ENCODE peak calls at places on chromosome 12, in seven cellular contexts. One of them, this sample, is unnamed.
A peak's percentile ranks its signal among the peaks of the same experiment; 100 is the strongest.

GRCh38 chr12:112381898-112382796 is at the start of gene HECTD4:
- DNase-seq in uterus: peak; percentile 90
- DNase-seq in suprapubic skin: peak; percentile 96
- DNase-seq in Peyer's patch: peak; percentile 98
- DNase-seq in body of pancreas: peak; percentile 99
- DNase-seq in GM12892: peak; percentile 92
- DNase-seq in HCT116: peak; percentile 42
- DNase-seq in this sample: peak; percentile 96

GRCh38 chr12:129901256-129901655 is 2.6 kb downstream of the TMEM132D start:
- DNase-seq in suprapubic skin: no peak
- DNase-seq in GM12892: no peak
- DNase-seq in Peyer's patch: no peak
- DNase-seq in HCT116: no peak
- DNase-seq in body of pancreas: no peak
- DNase-seq in uterus: no peak
- DNase-seq in this sample: no peak

GRCh38 chr12:98618952-98619351 is 25.5 kb downstream of the SLC25A3 start:
- DNase-seq in body of pancreas: no peak
- DNase-seq in Peyer's patch: no peak
- DNase-seq in HCT116: no peak
- DNase-seq in suprapubic skin: no peak
- DNase-seq in uterus: no peak
- DNase-seq in GM12892: no peak
- DNase-seq in this sample: no peak

GRCh38 chr12:4276524-4277204 is 3.1 kb downstream of the CCND2 start:
- DNase-seq in body of pancreas: peak; percentile 91
- DNase-seq in suprapubic skin: peak; percentile 91
- DNase-seq in GM12892: peak; percentile 64
- DNase-seq in Peyer's patch: peak; percentile 84
- DNase-seq in HCT116: peak; percentile 67
- DNase-seq in uterus: peak; percentile 89
- DNase-seq in this sample: peak; percentile 84

GRCh38 chr12:76694369-76694768 is 69.5 kb upstream of the ZDHHC17 start:
- DNase-seq in HCT116: no peak
- DNase-seq in uterus: no peak
- DNase-seq in Peyer's patch: no peak
- DNase-seq in body of pancreas: peak; percentile 43
- DNase-seq in suprapubic skin: no peak
- DNase-seq in GM12892: no peak
- DNase-seq in this sample: no peak

GRCh38 chr12:114238808-114239207 is 167.1 kb downstream of the TBX5 start:
- DNase-seq in HCT116: no peak
- DNase-seq in body of pancreas: no peak
- DNase-seq in GM12892: no peak
- DNase-seq in Peyer's patch: no peak
- DNase-seq in suprapubic skin: no peak
- DNase-seq in uterus: peak; percentile 24
- DNase-seq in this sample: peak; percentile 54

GRCh38 chr12:106284294-106285105 is 18.0 kb upstream of the TCP11L2 start:
- DNase-seq in HCT116: no peak
- DNase-seq in uterus: no peak
- DNase-seq in body of pancreas: no peak
- DNase-seq in GM12892: no peak
- DNase-seq in Peyer's patch: no peak
- DNase-seq in suprapubic skin: no peak
- DNase-seq in this sample: no peak

GRCh38 chr12:41189395-41190251 is 1.5 kb downstream of the PDZRN4 start:
- DNase-seq in uterus: no peak
- DNase-seq in Peyer's patch: peak; percentile 32
- DNase-seq in suprapubic skin: no peak
- DNase-seq in body of pancreas: no peak
- DNase-seq in HCT116: no peak
- DNase-seq in GM12892: no peak
- DNase-seq in this sample: no peak

GRCh38 chr12:85325452-85325851 is 45.4 kb downstream of the ALX1 start:
- DNase-seq in Peyer's patch: no peak
- DNase-seq in suprapubic skin: no peak
- DNase-seq in HCT116: no peak
- DNase-seq in body of pancreas: no peak
- DNase-seq in GM12892: no peak
- DNase-seq in uterus: no peak
- DNase-seq in this sample: no peak

GRCh38 chr12:91667698-91668097 is 477.9 kb downstream of the BTG1 start:
- DNase-seq in GM12892: no peak
- DNase-seq in suprapubic skin: no peak
- DNase-seq in uterus: no peak
- DNase-seq in HCT116: no peak
- DNase-seq in body of pancreas: no peak
- DNase-seq in Peyer's patch: no peak
- DNase-seq in this sample: no peak

GRCh38 chr12:58639323-58639934 is 280.9 kb downstream of the LRIG3 start:
- DNase-seq in HCT116: no peak
- DNase-seq in body of pancreas: no peak
- DNase-seq in suprapubic skin: no peak
- DNase-seq in GM12892: no peak
- DNase-seq in Peyer's patch: no peak
- DNase-seq in uterus: no peak
- DNase-seq in this sample: no peak

GRCh38 chr12:64609543-64610091 is 678 bp upstream of the RASSF3 start:
- DNase-seq in Peyer's patch: no peak
- DNase-seq in GM12892: no peak
- DNase-seq in body of pancreas: no peak
- DNase-seq in HCT116: no peak
- DNase-seq in uterus: no peak
- DNase-seq in suprapubic skin: no peak
- DNase-seq in this sample: no peak

GRCh38 chr12:32089156-32089950 is 17.3 kb upstream of the BICD1 start:
- DNase-seq in suprapubic skin: no peak
- DNase-seq in HCT116: no peak
- DNase-seq in GM12892: no peak
- DNase-seq in uterus: no peak
- DNase-seq in Peyer's patch: no peak
- DNase-seq in body of pancreas: no peak
- DNase-seq in this sample: no peak

GRCh38 chr12:19451196-19451595 is 11.9 kb downstream of the AEBP2 start:
- DNase-seq in HCT116: no peak
- DNase-seq in GM12892: no peak
- DNase-seq in body of pancreas: no peak
- DNase-seq in uterus: no peak
- DNase-seq in suprapubic skin: no peak
- DNase-seq in Peyer's patch: no peak
- DNase-seq in this sample: no peak

GRCh38 chr12:128791395-128792322 is 32.1 kb downstream of the SLC15A4 start:
- DNase-seq in HCT116: no peak
- DNase-seq in Peyer's patch: no peak
- DNase-seq in body of pancreas: no peak
- DNase-seq in uterus: no peak
- DNase-seq in suprapubic skin: no peak
- DNase-seq in GM12892: no peak
- DNase-seq in this sample: no peak

GRCh38 chr12:27191531-27191930 is 52.6 kb upstream of the STK38L start:
- DNase-seq in Peyer's patch: no peak
- DNase-seq in body of pancreas: no peak
- DNase-seq in suprapubic skin: no peak
- DNase-seq in GM12892: no peak
- DNase-seq in HCT116: no peak
- DNase-seq in uterus: no peak
- DNase-seq in this sample: no peak

GRCh38 chr12:48340891-48341290 is 9.8 kb downstream of the ZNF641 start:
- DNase-seq in uterus: no peak
- DNase-seq in suprapubic skin: no peak
- DNase-seq in Peyer's patch: no peak
- DNase-seq in GM12892: no peak
- DNase-seq in HCT116: no peak
- DNase-seq in body of pancreas: no peak
- DNase-seq in this sample: no peak

GRCh38 chr12:94753071-94753779 is 102.9 kb upstream of the TMCC3 start:
- DNase-seq in suprapubic skin: no peak
- DNase-seq in HCT116: no peak
- DNase-seq in Peyer's patch: no peak
- DNase-seq in uterus: peak; percentile 41
- DNase-seq in body of pancreas: no peak
- DNase-seq in GM12892: no peak
- DNase-seq in this sample: no peak

GRCh38 chr12:65696227-65696626 is 128.1 kb upstream of the HMGA2 start:
- DNase-seq in GM12892: no peak
- DNase-seq in body of pancreas: no peak
- DNase-seq in Peyer's patch: no peak
- DNase-seq in uterus: no peak
- DNase-seq in HCT116: no peak
- DNase-seq in suprapubic skin: no peak
- DNase-seq in this sample: no peak

GRCh38 chr12:111313833-111314259 is 55.0 kb downstream of the PHETA1 start:
- DNase-seq in GM12892: peak; percentile 82
- DNase-seq in body of pancreas: peak; percentile 69
- DNase-seq in HCT116: peak; percentile 63
- DNase-seq in Peyer's patch: peak; percentile 74
- DNase-seq in suprapubic skin: no peak
- DNase-seq in uterus: peak; percentile 59
- DNase-seq in this sample: peak; percentile 80

GRCh38 chr12:56034586-56035332 is 7.0 kb upstream of the RPS26 start:
- DNase-seq in HCT116: no peak
- DNase-seq in Peyer's patch: no peak
- DNase-seq in suprapubic skin: no peak
- DNase-seq in GM12892: no peak
- DNase-seq in uterus: no peak
- DNase-seq in body of pancreas: no peak
- DNase-seq in this sample: no peak

GRCh38 chr12:124352839-124353238 is 57.9 kb downstream of the RFLNA start:
- DNase-seq in Peyer's patch: peak; percentile 91
- DNase-seq in body of pancreas: peak; percentile 56
- DNase-seq in suprapubic skin: no peak
- DNase-seq in uterus: no peak
- DNase-seq in HCT116: no peak
- DNase-seq in GM12892: no peak
- DNase-seq in this sample: peak; percentile 47

DNA sequence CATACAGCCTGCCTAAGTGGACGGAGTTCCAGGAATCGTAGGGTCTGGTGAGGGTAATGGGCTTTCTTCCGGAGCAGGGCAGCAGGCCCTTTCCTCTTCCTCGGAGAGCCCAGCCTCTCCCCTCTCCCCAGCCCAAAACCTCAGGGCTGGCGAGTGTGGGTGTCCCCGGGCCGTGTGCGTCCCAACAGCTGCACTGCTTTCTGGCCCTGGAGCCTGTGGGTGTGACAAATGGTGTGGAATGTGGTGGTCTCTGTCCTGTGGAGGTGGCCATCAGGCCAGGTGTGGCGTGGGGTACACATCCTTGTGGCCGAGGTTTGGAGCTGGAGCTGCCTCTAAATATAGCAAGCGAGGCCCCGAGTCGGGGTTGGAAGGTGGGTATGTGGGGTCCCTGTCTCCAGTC is 8.5 kb downstream of the ORAI1 start:
- DNase-seq in HCT116: no peak
- DNase-seq in body of pancreas: no peak
- DNase-seq in uterus: no peak
- DNase-seq in Peyer's patch: no peak
- DNase-seq in GM12892: no peak
- DNase-seq in suprapubic skin: no peak
- DNase-seq in this sample: no peak
- TF ChIP-seq POLR2A in HCT116: no peak
- TF ChIP-seq POLR2A in body of pancreas: no peak
- TF ChIP-seq POLR2A in uterus: no peak
- TF ChIP-seq POLR2A in Peyer's patch: no peak
- TF ChIP-seq POLR2A in GM12892: no peak
- TF ChIP-seq POLR2A in suprapubic skin: no peak
- TF ChIP-seq POLR2A in this sample: no peak

DNA sequence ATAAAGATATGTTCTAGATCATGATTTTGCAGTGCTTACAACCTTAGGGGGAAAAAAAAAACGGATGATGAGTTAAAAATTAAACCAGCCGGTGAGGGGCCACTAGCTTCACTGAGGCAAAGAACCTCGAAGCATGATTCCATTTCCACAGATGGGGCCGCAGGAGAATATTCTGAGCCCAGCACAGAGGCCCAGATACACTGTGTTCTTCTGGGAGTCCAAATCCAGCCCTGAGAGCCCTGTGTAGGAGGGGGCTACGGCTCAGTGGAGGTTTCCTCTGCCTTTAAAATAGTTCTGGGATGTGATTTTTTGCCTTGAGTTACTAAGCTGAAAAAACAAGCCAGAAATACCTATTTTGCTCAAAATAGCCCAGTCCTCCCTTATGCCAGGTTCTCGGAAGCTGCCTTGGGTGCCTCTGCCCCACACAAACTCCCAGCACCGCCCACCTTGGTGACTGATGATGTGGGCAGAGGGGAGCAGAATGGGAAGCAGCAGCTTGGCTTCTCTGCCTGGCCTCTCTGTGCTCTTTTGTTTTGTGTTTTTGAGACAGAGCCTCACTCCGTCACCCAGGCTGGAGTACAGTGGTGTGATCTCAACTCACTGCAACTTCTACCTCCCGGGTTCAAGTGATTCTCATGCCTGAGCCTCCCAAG is 105.4 kb upstream of the BCL2L14 start:
- DNase-seq in HCT116: no peak
- DNase-seq in suprapubic skin: no peak
- DNase-seq in Peyer's patch: no peak
- DNase-seq in body of pancreas: no peak
- DNase-seq in GM12892: no peak
- DNase-seq in uterus: no peak
- DNase-seq in this sample: no peak
- TF ChIP-seq POLR2A in HCT116: no peak
- TF ChIP-seq POLR2A in suprapubic skin: no peak
- TF ChIP-seq POLR2A in Peyer's patch: no peak
- TF ChIP-seq POLR2A in body of pancreas: no peak
- TF ChIP-seq POLR2A in GM12892: no peak
- TF ChIP-seq POLR2A in uterus: no peak
- TF ChIP-seq POLR2A in this sample: no peak

GRCh38 chr12:46800160-46800559 is 25.6 kb downstream of the SLC38A4 start:
- DNase-seq in HCT116: no peak
- DNase-seq in suprapubic skin: no peak
- DNase-seq in body of pancreas: no peak
- DNase-seq in Peyer's patch: no peak
- DNase-seq in GM12892: no peak
- DNase-seq in uterus: no peak
- DNase-seq in this sample: no peak
- TF ChIP-seq POLR2A in HCT116: no peak
- TF ChIP-seq POLR2A in suprapubic skin: no peak
- TF ChIP-seq POLR2A in body of pancreas: no peak
- TF ChIP-seq POLR2A in Peyer's patch: no peak
- TF ChIP-seq POLR2A in GM12892: no peak
- TF ChIP-seq POLR2A in uterus: no peak
- TF ChIP-seq POLR2A in this sample: no peak

GRCh38 chr12:57086951-57087688 is 1.8 kb upstream of the NAB2 start:
- DNase-seq in GM12892: peak; percentile 77
- DNase-seq in body of pancreas: peak; percentile 78
- DNase-seq in suprapubic skin: peak; percentile 95
- DNase-seq in uterus: peak; percentile 96
- DNase-seq in HCT116: peak; percentile 77
- DNase-seq in Peyer's patch: peak; percentile 80
- DNase-seq in this sample: peak; percentile 96
- TF ChIP-seq POLR2A in GM12892: peak; percentile 44
- TF ChIP-seq POLR2A in body of pancreas: no peak
- TF ChIP-seq POLR2A in suprapubic skin: no peak
- TF ChIP-seq POLR2A in uterus: peak; percentile 49
- TF ChIP-seq POLR2A in HCT116: no peak
- TF ChIP-seq POLR2A in Peyer's patch: peak; percentile 29
- TF ChIP-seq POLR2A in this sample: no peak